ENCODE peak calls at places on chromosome 2, in five cellular contexts. A is fibroblast of lung; E is ELR; P is stimulated activated CD4-positive, alpha-beta T cell treated with anti-CD3 and anti-CD28 coated beads, Interleukin-2, amount 100 ng/mL, for 24 hours; D is NCI-H1930. Z is an unnamed sample.

GRCh38 chr2:133063792-133064191 is 393.8 kb upstream of the LYPD1 start:
- DNase-seq in E (peak), A (peak), P (no peak), D (no peak), Z (no peak)

GRCh38 chr2:157471078-157471477 is 27.2 kb upstream of the CYTIP start:
- DNase-seq in D (no peak), E (no peak), P (no peak), A (no peak), Z (no peak)

GRCh38 chr2:236664131-236664530 is 94.5 kb downstream of the ACKR3 start:
- DNase-seq in A (no peak), D (no peak), E (no peak), P (no peak), Z (no peak)

GRCh38 chr2:218216336-218216673 is 684 bp upstream of the ARPC2 start:
- DNase-seq in E (no peak), P (no peak), D (no peak), A (no peak), Z (no peak)

GRCh38 chr2:20516646-20517341 is 69.9 kb downstream of the RHOB start:
- DNase-seq in P (no peak), E (no peak), D (no peak), A (peak), Z (no peak)

GRCh38 chr2:152557273-152557879 is 159.9 kb downstream of the PRPF40A start:
- DNase-seq in P (no peak), A (no peak), E (no peak), D (no peak), Z (no peak)

GRCh38 chr2:37866535-37866934 is 58.6 kb upstream of the RMDN2 start:
- DNase-seq in E (no peak), D (no peak), P (no peak), A (peak), Z (no peak)

GRCh38 chr2:10894264-10894935 is 17.3 kb upstream of the KCNF1 start:
- DNase-seq in D (no peak), E (no peak), A (no peak), P (no peak), Z (no peak)

GRCh38 chr2:183614797-183615429 is 490.7 kb downstream of the NUP35 start:
- DNase-seq in D (no peak), P (no peak), A (no peak), E (no peak), Z (no peak)

GRCh38 chr2:71603311-71603794 is 150.0 kb downstream of the DYSF start:
- DNase-seq in E (no peak), D (no peak), A (no peak), P (no peak), Z (no peak)

GRCh38 chr2:217065695-217066405 is 206.0 kb upstream of the TNP1 start:
- DNase-seq in E (peak), A (peak), D (no peak), P (no peak), Z (no peak)

GRCh38 chr2:3492951-3493609 is 26.3 kb downstream of the ADI1 start:
- DNase-seq in E (peak), D (no peak), P (no peak), A (peak), Z (no peak)

GRCh38 chr2:205775091-205775876 is 93.0 kb downstream of the NRP2 start:
- DNase-seq in P (no peak), E (no peak), A (peak), D (no peak), Z (no peak)

GRCh38 chr2:192090878-192091277 is 103.9 kb downstream of the TMEFF2 start:
- DNase-seq in E (peak), A (no peak), D (no peak), P (no peak), Z (no peak)

GRCh38 chr2:199484927-199485326 is 27.2 kb upstream of the SATB2 start:
- DNase-seq in E (peak), P (no peak), A (no peak), D (no peak), Z (no peak)

GRCh38 chr2:112714331-112714730 is 6.5 kb upstream of the NT5DC4 start:
- DNase-seq in E (no peak), P (no peak), D (no peak), A (no peak), Z (no peak)

GRCh38 chr2:197495433-197496134 is 4.1 kb downstream of the HSPD1 start:
- DNase-seq in P (no peak), E (no peak), A (no peak), D (no peak), Z (no peak)

GRCh38 chr2:177445223-177445622 is 52.6 kb downstream of the AGPS start:
- DNase-seq in P (no peak), E (no peak), A (no peak), D (no peak), Z (peak)

GRCh38 chr2:162926501-162926900 is 87.9 kb upstream of the KCNH7 start:
- DNase-seq in E (peak), P (no peak), A (no peak), D (no peak), Z (no peak)

GRCh38 chr2:204124140-204124750 is 187.7 kb downstream of the ICOS start:
- DNase-seq in D (no peak), E (no peak), A (no peak), P (no peak), Z (no peak)

GRCh38 chr2:12167525-12168317 is 421.3 kb downstream of the LPIN1 start:
- DNase-seq in D (no peak), E (no peak), A (no peak), P (no peak), Z (no peak)

GRCh38 chr2:70535573-70535972 is 18.1 kb downstream of the TGFA start:
- DNase-seq in P (no peak), D (no peak), A (no peak), E (no peak), Z (no peak)

GRCh38 chr2:61898810-61899209 is 6.7 kb upstream of the COMMD1 start:
- DNase-seq in E (peak), D (no peak), A (peak), P (no peak), Z (no peak)

GRCh38 chr2:10352361-10352760 is 49.7 kb downstream of the HPCAL1 start:
- DNase-seq in D (no peak), A (no peak), E (no peak), P (no peak), Z (no peak)

GRCh38 chr2:44136186-44136585 is 32.5 kb upstream of the PPM1B start:
- DNase-seq in P (no peak), E (peak), A (peak), D (no peak), Z (no peak)

GRCh38 chr2:111884592-111884964 is 585 bp upstream of the ANAPC1 start:
- DNase-seq in D (no peak), A (no peak), E (no peak), P (no peak), Z (no peak)

GRCh38 chr2:240896871-240897692 is 1.1 kb upstream of the MAB21L4 start:
- DNase-seq in E (no peak), D (no peak), P (no peak), A (no peak), Z (no peak)

GRCh38 chr2:240983996-240984498 is 14.4 kb upstream of the SNED1 start:
- DNase-seq in P (no peak), E (no peak), D (no peak), A (no peak), Z (no peak)

GRCh38 chr2:19819097-19820065 is 82.4 kb downstream of the TTC32 start:
- DNase-seq in E (peak), P (no peak), A (peak), D (no peak), Z (no peak)

GRCh38 chr2:37627715-37628114 is 43.7 kb downstream of the CDC42EP3 start:
- DNase-seq in E (peak), D (no peak), P (no peak), A (no peak), Z (no peak)

GRCh38 chr2:106159867-106160785 is 34.0 kb downstream of the UXS1 start:
- DNase-seq in D (no peak), A (no peak), E (no peak), P (peak), Z (no peak)

GRCh38 chr2:9360110-9360509 is 63.2 kb downstream of the ITGB1BP1 start:
- DNase-seq in A (no peak), D (no peak), E (no peak), P (no peak), Z (no peak)

GRCh38 chr2:38526195-38526594 is 76.5 kb downstream of the HNRNPLL start:
- DNase-seq in A (peak), E (peak), P (no peak), D (no peak), Z (no peak)

GRCh38 chr2:177783835-177784448 is 288.6 kb downstream of the PDE11A start:
- DNase-seq in D (no peak), A (peak), P (no peak), E (peak), Z (no peak)

GRCh38 chr2:116200086-116200485 is 1614.4 kb upstream of the DDX18 start:
- DNase-seq in D (no peak), E (no peak), P (no peak), A (no peak), Z (no peak)

GRCh38 chr2:157184161-157184910 is 73.2 kb upstream of the GALNT5 start:
- DNase-seq in P (no peak), E (peak), A (no peak), D (no peak), Z (no peak)

GRCh38 chr2:118854507-118855300 is 7.3 kb upstream of the EN1 start:
- DNase-seq in P (no peak), D (no peak), E (no peak), A (no peak), Z (no peak)

Z was measured in NCI-H1048.